ENCODE peak calls at places on chromosomes 3 and 15, in four cellular contexts. R, G, U and L are unnamed samples. For H3K4me1, the result is how much of the 10 kb centered on the place peaks cover.

GRCh38 chr3:110562621-110563020 is 509.0 kb upstream of the NECTIN3 start:
- DNase-seq in R (no peak), U (no peak), G (no peak), L (no peak)

GRCh38 chr3:73669268-73669667 is 44.5 kb upstream of the PDZRN3 start:
- DNase-seq in U (no peak), R (no peak), G (no peak), L (no peak)

GRCh38 chr3:159941043-159941994 is 47.3 kb upstream of the IL12A start:
- DNase-seq in G (no peak), R (no peak), U (no peak), L (no peak)

GRCh38 chr3:99532246-99532645 is 106.1 kb upstream of the COL8A1 start:
- DNase-seq in R (no peak), U (no peak), G (peak), L (no peak)

GRCh38 chr15:99106417-99107220 is 1.7 kb downstream of the SYNM start:
- DNase-seq in G (no peak), U (no peak), R (no peak), L (no peak)

GRCh38 chr3:18087963-18088362 is 337.2 kb downstream of the SATB1 start:
- DNase-seq in U (no peak), G (no peak), R (no peak), L (no peak)

GRCh38 chr3:189041482-189042090 is 130.2 kb upstream of the TPRG1 start:
- DNase-seq in G (peak), U (no peak), R (no peak), L (peak)

GRCh38 chr3:170320471-170321121 is 36.9 kb upstream of the SKIL start:
- DNase-seq in U (no peak), G (no peak), R (no peak), L (no peak)

GRCh38 chr3:182135056-182135455 is 423.3 kb downstream of the SOX2 start:
- DNase-seq in R (no peak), U (no peak), G (no peak), L (no peak)

GRCh38 chr3:39101022-39101689 is 6.3 kb downstream of the GORASP1 start:
- DNase-seq in U (peak), R (no peak), G (no peak), L (no peak)

GRCh38 chr3:150635076-150635475 is 32.0 kb downstream of the SELENOT start:
- DNase-seq in U (no peak), G (no peak), R (no peak), L (no peak)

GRCh38 chr3:41259449-41260062 is 60.3 kb downstream of the CTNNB1 start:
- DNase-seq in U (no peak), G (no peak), R (no peak), L (no peak)

GRCh38 chr3:113002676-113003075 is 11.9 kb downstream of the GTPBP8 start:
- DNase-seq in R (no peak), G (no peak), U (no peak), L (no peak)

GRCh38 chr3:190322604-190323240 is 476 bp upstream of the CLDN1 start:
- DNase-seq in G (peak), U (no peak), R (no peak), L (no peak)

GRCh38 chr3:76470285-76470684 is 569.6 kb upstream of the ROBO2 start:
- DNase-seq in U (no peak), G (no peak), R (no peak), L (no peak)

GRCh38 chr15:49494842-49495241 is 71.8 kb downstream of the FGF7 start:
- DNase-seq in R (no peak), G (no peak), U (no peak), L (no peak)

GRCh38 chr15:94414921-94415320 is 183.6 kb downstream of the MCTP2 start:
- DNase-seq in U (no peak), G (no peak), R (no peak), L (no peak)

GRCh38 chr3:17551333-17551732 is 191.1 kb downstream of the TBC1D5 start:
- DNase-seq in R (no peak), U (no peak), G (no peak), L (no peak)

GRCh38 chr15:43985976-43986375 is 159.2 kb downstream of the WDR76 start:
- DNase-seq in U (no peak), G (no peak), R (no peak), L (no peak)

GRCh38 chr3:99351097-99351496 is 287.3 kb upstream of the COL8A1 start:
- DNase-seq in G (no peak), R (no peak), U (no peak), L (no peak)

GRCh38 chr3:158718490-158719170 is 13.6 kb downstream of the RARRES1 start:
- DNase-seq in U (no peak), G (no peak), R (no peak), L (peak)

GRCh38 chr3:64353256-64353655 is 128.0 kb upstream of the PRICKLE2 start:
- DNase-seq in R (no peak), G (no peak), U (no peak), L (no peak)

GRCh38 chr3:125140817-125141595 is 71.5 kb downstream of the SLC12A8 start:
- DNase-seq in G (no peak), U (no peak), R (no peak), L (no peak)

GRCh38 chr3:125139386-125139785 is 73.2 kb downstream of the SLC12A8 start:
- DNase-seq in G (no peak), U (no peak), R (no peak), L (no peak)

GRCh38 chr3:125141596-125142417 is 70.7 kb downstream of the SLC12A8 start:
- DNase-seq in G (peak), R (peak), U (peak), L (peak)

GRCh38 chr3:125142418-125142778 is 70.2 kb downstream of the SLC12A8 start:
- DNase-seq in G (no peak), R (no peak), U (no peak), L (no peak)

GRCh38 chr3:125140011-125140813 is 72.3 kb downstream of the SLC12A8 start:
- DNase-seq in G (no peak), R (no peak), U (no peak), L (no peak)
- H3K4me1 ChIP-seq in G (under half), R (under half), U (under half), L (under half)

DNA sequence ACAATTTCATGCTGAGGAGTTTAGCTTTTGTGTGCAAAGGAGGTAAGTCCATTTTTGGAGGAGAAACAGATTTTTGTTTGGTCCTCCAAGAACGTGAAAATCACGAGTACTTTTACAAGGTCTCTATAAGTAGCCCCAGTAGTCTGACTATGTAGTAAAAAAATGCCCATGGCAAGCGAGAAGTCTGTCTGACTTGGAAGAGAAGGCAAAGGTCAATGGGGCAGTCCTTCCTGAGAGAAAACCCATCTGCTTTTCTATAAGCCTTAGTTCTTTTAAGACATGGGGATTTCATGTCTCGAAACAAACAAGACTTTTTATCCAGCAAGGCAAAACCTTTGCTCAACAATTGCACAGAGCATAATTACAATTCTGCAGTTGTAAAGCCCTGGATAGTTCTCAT is 183.2 kb downstream of the GAP43 start:
- DNase-seq in U (no peak), R (no peak), G (no peak), L (no peak)
- H3K4me1 ChIP-seq in U (under half), R (under half), G (under half), L (under half)

DNA sequence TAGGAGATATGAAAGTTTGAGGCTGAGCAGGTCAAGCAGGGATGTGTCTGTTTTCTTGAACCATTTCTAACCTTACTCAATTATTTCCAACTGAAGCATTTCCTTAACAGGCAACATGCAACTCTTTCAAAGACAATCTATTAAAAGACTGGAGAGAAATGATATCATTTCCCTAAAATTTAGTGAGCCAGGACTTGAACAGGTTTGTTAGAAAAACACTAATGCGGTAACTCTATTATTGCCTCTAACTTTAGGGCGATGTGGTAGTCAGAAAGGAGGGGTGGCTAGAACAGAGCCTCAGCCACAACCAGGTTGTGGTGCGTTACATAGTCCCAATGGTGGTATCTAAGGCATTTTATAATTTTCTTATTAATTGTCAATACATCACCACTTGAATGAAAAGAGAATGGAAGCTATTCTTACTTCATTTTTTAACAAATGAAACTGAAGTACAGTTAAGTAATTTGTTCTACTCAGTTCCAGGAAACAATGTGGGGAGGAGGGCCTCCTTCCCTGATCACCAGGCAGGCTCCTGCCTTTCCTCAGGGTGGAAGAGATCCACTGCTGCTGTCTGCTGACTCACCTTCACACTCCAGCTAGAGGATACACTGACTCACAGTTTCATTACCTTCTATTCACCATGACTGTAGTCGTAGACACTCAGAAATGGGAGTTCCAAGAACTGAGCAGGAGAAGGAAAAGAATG is 22.8 kb downstream of the MYO1E start:
- DNase-seq in G (peak), U (no peak), R (no peak), L (no peak)
- H3K4me1 ChIP-seq in G (under half), U (under half), R (under half), L (under half)

GRCh38 chr3:138824114-138824506 is 10.6 kb downstream of the PIK3CB start:
- DNase-seq in R (no peak), U (no peak), G (no peak), L (no peak)
- H3K4me1 ChIP-seq in R (under half), U (under half), G (under half), L (under half)

GRCh38 chr15:31393441-31394091 is 66.9 kb downstream of the KLF13 start:
- DNase-seq in R (no peak), U (peak), G (no peak), L (no peak)
- H3K4me1 ChIP-seq in R (under half), U (under half), G (under half), L (under half)

DNA sequence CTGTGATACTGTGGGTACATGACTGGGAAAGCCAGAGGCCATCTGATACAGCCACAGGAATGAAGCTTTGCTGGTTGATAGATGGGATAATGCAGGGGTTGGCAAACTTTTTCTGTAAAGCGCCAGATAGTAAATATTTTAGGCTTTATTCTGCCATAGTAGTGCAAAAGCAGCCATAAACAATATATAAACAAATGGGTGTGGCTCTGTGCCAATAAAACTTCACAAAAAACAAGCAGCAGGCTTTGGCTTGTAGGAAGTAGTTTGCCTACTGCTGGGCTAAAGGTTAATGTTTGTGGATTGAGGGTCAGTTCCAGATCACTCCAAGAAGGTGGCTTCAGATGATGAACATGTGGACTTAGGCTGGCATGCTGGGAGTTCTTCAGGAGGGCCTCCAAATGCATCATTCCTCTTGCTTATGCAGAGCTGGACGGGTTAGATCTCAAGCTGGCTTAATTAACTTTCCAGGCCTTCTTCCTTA is 305.7 kb downstream of the RPLP1 start:
- DNase-seq in G (no peak), R (no peak), U (no peak), L (peak)
- H3K4me1 ChIP-seq in G (under half), R (under half), U (under half), L (under half)

GRCh38 chr15:68601206-68602197 is 22.7 kb downstream of the CORO2B start:
- DNase-seq in G (no peak), R (no peak), U (no peak), L (no peak)
- H3K4me1 ChIP-seq in G (under half), R (under half), U (under half), L (under half)

GRCh38 chr3:4846529-4846928 is 132.7 kb upstream of the BHLHE40 start:
- DNase-seq in U (no peak), R (no peak), G (no peak), L (no peak)
- H3K4me1 ChIP-seq in U (under half), R (under half), G (under half), L (under half)